ENCODE peak calls at places on chromosome 12, in seven cellular contexts. A, H, T, I, K, R and W are unnamed samples.

GRCh38 chr12:122871851-122872785 is 23.8 kb downstream of the VPS37B start:
- DNase-seq in A (peak), H (peak), T (no peak), I (no peak), K (peak), R (peak), W (peak)

GRCh38 chr12:131619736-131620506 is 91.0 kb upstream of the SFSWAP start:
- DNase-seq in A (no peak), H (no peak), T (no peak), I (no peak), K (no peak), R (no peak), W (no peak)

GRCh38 chr12:124264089-124264795 is 30.7 kb upstream of the RFLNA start:
- DNase-seq in A (no peak), H (no peak), T (no peak), I (no peak), K (no peak), R (no peak), W (no peak)

GRCh38 chr12:104656921-104657320 is 200.2 kb downstream of the CHST11 start:
- DNase-seq in A (no peak), H (no peak), T (no peak), I (no peak), K (no peak), R (no peak), W (peak)

GRCh38 chr12:121237415-121237814 is 27.5 kb downstream of the P2RX4 start:
- DNase-seq in A (no peak), H (no peak), T (no peak), I (no peak), K (no peak), R (no peak), W (no peak)

GRCh38 chr12:3945671-3946070 is 72.5 kb upstream of the PARP11 start:
- DNase-seq in A (no peak), H (no peak), T (no peak), I (no peak), K (no peak), R (no peak), W (no peak)

GRCh38 chr12:52235822-52236291 is 2.8 kb downstream of the KRT7 start:
- DNase-seq in A (peak), H (no peak), T (peak), I (no peak), K (peak), R (no peak), W (no peak)

GRCh38 chr12:132560421-132560830 is 50.0 kb downstream of the LRCOL1 start:
- DNase-seq in A (peak), H (peak), T (no peak), I (peak), K (peak), R (peak), W (no peak)

GRCh38 chr12:48929551-48929950 is 4.3 kb upstream of the FKBP11 start:
- DNase-seq in A (no peak), H (no peak), T (no peak), I (no peak), K (no peak), R (no peak), W (no peak)

GRCh38 chr12:75876843-75877587 is 154.6 kb downstream of the PHLDA1 start:
- DNase-seq in A (no peak), H (no peak), T (no peak), I (no peak), K (no peak), R (no peak), W (no peak)

GRCh38 chr12:89029961-89030360 is 322.3 kb downstream of the DUSP6 start:
- DNase-seq in A (no peak), H (no peak), T (no peak), I (no peak), K (no peak), R (no peak), W (no peak)

GRCh38 chr12:56189336-56189917 is at the start of gene SMARCC2:
- DNase-seq in A (peak), H (peak), T (peak), I (peak), K (peak), R (peak), W (peak)

GRCh38 chr12:21471294-21471693 is 30.1 kb downstream of the RECQL start:
- DNase-seq in A (no peak), H (no peak), T (no peak), I (no peak), K (no peak), R (no peak), W (no peak)

GRCh38 chr12:25839470-25839869 is 119.0 kb upstream of the RASSF8 start:
- DNase-seq in A (no peak), H (no peak), T (no peak), I (no peak), K (no peak), R (no peak), W (no peak)

GRCh38 chr12:75190846-75191245 is 18.8 kb downstream of the KCNC2 start:
- DNase-seq in A (no peak), H (no peak), T (no peak), I (no peak), K (no peak), R (no peak), W (no peak)

GRCh38 chr12:91990525-91990924 is 155.1 kb downstream of the BTG1 start:
- DNase-seq in A (no peak), H (no peak), T (no peak), I (no peak), K (no peak), R (no peak), W (no peak)

GRCh38 chr12:25583545-25583944 is 30.5 kb upstream of the LMNTD1 start:
- DNase-seq in A (no peak), H (peak), T (no peak), I (no peak), K (no peak), R (peak), W (peak)

GRCh38 chr12:81221681-81222080 is 143.8 kb downstream of the ACSS3 start:
- DNase-seq in A (no peak), H (no peak), T (no peak), I (no peak), K (no peak), R (no peak), W (no peak)

GRCh38 chr12:123141615-123142517 is 9.0 kb downstream of the PITPNM2 start:
- DNase-seq in A (no peak), H (peak), T (no peak), I (no peak), K (no peak), R (peak), W (peak)

GRCh38 chr12:117685115-117685926 is 283.5 kb downstream of the KSR2 start:
- DNase-seq in A (no peak), H (peak), T (no peak), I (no peak), K (no peak), R (peak), W (peak)

GRCh38 chr12:74610711-74611110 is 73.1 kb downstream of the ATXN7L3B start:
- DNase-seq in A (no peak), H (no peak), T (no peak), I (no peak), K (no peak), R (no peak), W (no peak)

GRCh38 chr12:94070520-94070919 is 77.9 kb upstream of the PLXNC1 start:
- DNase-seq in A (no peak), H (no peak), T (no peak), I (no peak), K (no peak), R (no peak), W (no peak)

GRCh38 chr12:70852416-70853150 is 68.0 kb downstream of the PTPRR start:
- DNase-seq in A (no peak), H (no peak), T (no peak), I (no peak), K (no peak), R (peak), W (no peak)

GRCh38 chr12:62841841-62842240 is 93.1 kb downstream of the PPM1H start:
- DNase-seq in A (no peak), H (no peak), T (no peak), I (no peak), K (no peak), R (no peak), W (no peak)

GRCh38 chr12:52688481-52688880 is 8.3 kb upstream of the KRT1 start:
- DNase-seq in A (no peak), H (no peak), T (no peak), I (no peak), K (no peak), R (no peak), W (no peak)

GRCh38 chr12:713281-713875 is 39.0 kb upstream of the WNK1 start:
- DNase-seq in A (no peak), H (no peak), T (no peak), I (no peak), K (no peak), R (no peak), W (no peak)

GRCh38 chr12:71415336-71416231 is 24.0 kb upstream of the LGR5 start:
- DNase-seq in A (peak), H (peak), T (no peak), I (no peak), K (peak), R (peak), W (no peak)

GRCh38 chr12:92987846-92988621 is 58.9 kb upstream of the EEA1 start:
- DNase-seq in A (peak), H (peak), T (peak), I (no peak), K (peak), R (no peak), W (peak)

GRCh38 chr12:58540480-58541299 is 379.6 kb downstream of the LRIG3 start:
- DNase-seq in A (no peak), H (peak), T (peak), I (peak), K (peak), R (peak), W (peak)

GRCh38 chr12:91179315-91179714 is 3.3 kb downstream of the DCN start:
- DNase-seq in A (no peak), H (no peak), T (no peak), I (no peak), K (no peak), R (no peak), W (no peak)

GRCh38 chr12:41795066-41795465 is 349.6 kb downstream of the GXYLT1 start:
- DNase-seq in A (no peak), H (no peak), T (no peak), I (no peak), K (no peak), R (no peak), W (no peak)

GRCh38 chr12:120324841-120325417 is 2.6 kb downstream of the PLA2G1B start:
- DNase-seq in A (no peak), H (no peak), T (no peak), I (no peak), K (no peak), R (no peak), W (no peak)

GRCh38 chr12:130715996-130716917 is at the start of gene RIMBP2:
- DNase-seq in A (no peak), H (peak), T (peak), I (no peak), K (no peak), R (peak), W (no peak)

GRCh38 chr12:56808954-56809353 is 45.8 kb downstream of the HSD17B6 start:
- DNase-seq in A (no peak), H (no peak), T (no peak), I (no peak), K (no peak), R (no peak), W (no peak)

GRCh38 chr12:78308701-78309100 is 478.0 kb downstream of the NAV3 start:
- DNase-seq in A (no peak), H (no peak), T (no peak), I (no peak), K (no peak), R (no peak), W (no peak)

GRCh38 chr12:12726543-12727093 is 9.4 kb downstream of the CDKN1B start:
- DNase-seq in A (peak), H (no peak), T (no peak), I (no peak), K (no peak), R (no peak), W (peak)

GRCh38 chr12:9341260-9341585 is 133.0 kb upstream of the PZP start:
- DNase-seq in A (no peak), H (no peak), T (no peak), I (no peak), K (no peak), R (no peak), W (no peak)

GRCh38 chr12:24360057-24360456 is 410.6 kb upstream of the SOX5 start:
- DNase-seq in A (no peak), H (no peak), T (no peak), I (no peak), K (no peak), R (no peak), W (no peak)

GRCh38 chr12:70241845-70242244 is 1.4 kb upstream of the CNOT2 start:
- DNase-seq in A (no peak), H (no peak), T (no peak), I (no peak), K (no peak), R (no peak), W (no peak)

GRCh38 chr12:7162691-7163114 is 26.8 kb upstream of the PEX5 start:
- DNase-seq in A (peak), H (peak), T (peak), I (peak), K (no peak), R (peak), W (no peak)

GRCh38 chr12:5556033-5556614 is 124.2 kb downstream of the NTF3 start:
- DNase-seq in A (no peak), H (no peak), T (no peak), I (no peak), K (no peak), R (peak), W (no peak)
- TF ChIP-seq CTCF in A (peak), H (peak), T (no peak), I (peak), K (peak), R (peak), W (peak)

DNA sequence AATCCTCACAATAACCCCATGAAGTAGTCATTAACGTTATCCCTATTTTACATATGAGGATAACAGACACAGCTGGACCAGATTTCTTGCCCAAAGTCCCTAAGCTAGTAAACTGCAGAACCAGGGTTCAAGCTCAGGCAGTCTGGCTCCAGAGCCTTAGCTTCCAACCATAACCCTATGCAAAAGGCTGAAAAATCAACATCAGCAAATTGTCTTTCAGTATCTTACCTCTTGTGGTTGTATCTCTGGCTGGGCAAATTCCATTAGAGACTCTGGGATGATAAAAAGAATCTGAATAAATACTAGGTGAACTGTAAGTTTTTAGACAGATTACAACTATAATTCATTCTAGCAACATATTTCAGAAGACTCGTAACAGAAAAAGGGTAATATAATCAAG is 24.7 kb downstream of the CAPRIN2 start:
- DNase-seq in A (no peak), H (no peak), T (no peak), I (no peak), K (no peak), R (no peak), W (no peak)
- TF ChIP-seq CTCF in A (no peak), H (no peak), T (no peak), I (no peak), K (no peak), R (no peak), W (no peak)

GRCh38 chr12:54689984-54690383 is 41.8 kb upstream of the DCD start:
- DNase-seq in A (no peak), H (peak), T (no peak), I (no peak), K (no peak), R (no peak), W (no peak)
- TF ChIP-seq CTCF in A (peak), H (peak), T (no peak), I (peak), K (no peak), R (peak), W (no peak)

DNA sequence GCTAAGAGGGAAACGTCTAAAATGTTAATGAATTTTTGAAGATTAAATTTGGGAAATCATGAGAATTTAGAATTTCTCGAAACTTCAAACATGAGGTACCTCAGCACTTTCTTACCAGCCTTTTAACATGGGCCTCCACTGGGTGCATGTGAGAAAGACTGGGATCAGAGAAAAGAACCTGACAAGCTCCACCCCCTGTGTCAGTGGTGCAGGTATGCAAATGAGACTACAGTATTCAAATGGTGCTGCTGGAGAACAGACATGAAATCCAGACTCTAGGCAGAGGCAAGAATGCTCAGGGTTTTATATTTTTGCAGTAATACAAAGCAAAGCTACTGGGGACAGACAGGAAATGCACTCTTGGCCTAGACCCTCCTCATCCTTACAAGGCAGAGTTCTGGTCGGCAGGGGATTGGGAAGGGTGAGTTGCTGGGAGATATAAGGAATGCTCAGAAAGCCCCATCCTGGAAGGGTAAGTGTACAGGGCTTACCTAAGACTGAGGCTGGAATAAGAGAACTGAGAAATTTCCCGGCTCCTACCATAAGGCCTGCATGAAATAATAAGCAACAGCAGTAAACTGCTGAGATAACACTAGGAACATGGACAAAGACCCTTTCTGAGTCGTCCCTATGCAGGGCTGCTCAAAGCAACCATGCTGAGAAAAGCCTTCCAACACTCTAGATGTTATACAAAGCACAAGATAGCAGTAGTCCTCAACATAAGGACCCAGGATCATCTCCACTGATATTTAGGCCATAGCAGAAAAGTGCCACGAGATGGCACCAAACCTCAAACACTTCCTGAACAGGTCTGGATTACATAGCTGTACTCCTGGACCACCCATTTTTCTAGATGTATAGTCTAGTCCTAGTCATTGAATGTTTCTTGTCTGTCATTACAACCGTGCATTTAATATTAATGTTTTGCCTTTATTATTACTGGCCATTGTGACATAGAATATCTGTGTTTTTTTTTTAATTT is 260.8 kb downstream of the RASSF9 start:
- DNase-seq in A (peak), H (peak), T (no peak), I (no peak), K (peak), R (peak), W (peak)
- TF ChIP-seq CTCF in A (peak), H (peak), T (peak), I (peak), K (peak), R (peak), W (peak)

GRCh38 chr12:44521702-44522101 is 354.4 kb downstream of the NELL2 start:
- DNase-seq in A (no peak), H (no peak), T (no peak), I (no peak), K (no peak), R (no peak), W (no peak)

GRCh38 chr12:44531349-44531905 is 344.7 kb downstream of the NELL2 start:
- DNase-seq in A (no peak), H (no peak), T (no peak), I (no peak), K (no peak), R (no peak), W (no peak)

GRCh38 chr12:44525806-44526654 is 350.1 kb downstream of the NELL2 start:
- DNase-seq in A (no peak), H (no peak), T (no peak), I (no peak), K (no peak), R (no peak), W (no peak)

GRCh38 chr12:44523828-44524227 is 352.3 kb downstream of the NELL2 start:
- DNase-seq in A (no peak), H (no peak), T (no peak), I (no peak), K (no peak), R (no peak), W (no peak)

DNA sequence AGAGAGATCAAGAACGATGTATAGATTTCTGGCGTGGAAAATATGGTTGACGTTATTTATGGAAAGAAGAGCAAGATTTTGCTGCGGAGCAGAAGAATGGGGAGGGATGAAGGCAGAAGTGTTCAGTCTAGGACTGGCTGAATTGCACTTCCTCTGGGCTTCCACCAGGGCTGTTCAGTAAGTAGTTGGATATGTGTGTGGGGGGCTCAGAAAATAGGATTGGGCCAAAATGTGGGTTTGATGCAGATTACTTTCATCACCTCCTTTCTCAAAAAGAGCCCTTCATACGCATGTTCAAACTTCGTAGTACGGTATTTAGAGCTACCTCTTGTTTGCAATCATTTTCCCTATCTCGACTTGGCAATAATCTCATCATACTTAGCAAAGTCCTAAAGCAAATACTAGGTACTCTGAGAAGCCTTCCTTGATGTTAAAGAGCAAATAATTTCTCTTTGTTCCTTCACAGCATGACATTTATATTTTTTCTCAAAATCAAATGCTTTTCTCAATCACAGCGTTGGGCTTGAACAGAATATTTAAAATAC is 349.4 kb downstream of the NELL2 start:
- DNase-seq in A (no peak), H (no peak), T (no peak), I (no peak), K (no peak), R (no peak), W (no peak)
- TF ChIP-seq CTCF in A (no peak), H (peak), T (no peak), I (peak), K (no peak), R (no peak), W (no peak)

GRCh38 chr12:5000204-5000603 is 43.5 kb upstream of the KCNA5 start:
- DNase-seq in A (no peak), H (no peak), T (no peak), I (no peak), K (no peak), R (peak), W (no peak)
- TF ChIP-seq CTCF in A (no peak), H (no peak), T (no peak), I (no peak), K (no peak), R (peak), W (no peak)